ENCODE peak calls at places on chromosome 1, in four cellular contexts. F, D, M and J are unnamed samples.

GRCh38 chr1:208031932-208032320 is 121.0 kb upstream of the CD34 start:
- DNase-seq in F (no peak), D (no peak), M (no peak), J (no peak)

GRCh38 chr1:235410467-235410866 is 43.2 kb downstream of the TBCE start:
- DNase-seq in F (no peak), D (no peak), M (no peak), J (no peak)

GRCh38 chr1:231397882-231398671 is 24.0 kb downstream of the EGLN1 start:
- DNase-seq in F (no peak), D (no peak), M (no peak), J (no peak)

GRCh38 chr1:178689769-178690168 is 35.3 kb upstream of the RALGPS2 start:
- DNase-seq in F (no peak), D (no peak), M (no peak), J (peak; percentile 28)

GRCh38 chr1:228101994-228102790 is 933 bp downstream of the C1orf35 start:
- DNase-seq in F (no peak), D (peak; percentile 55), M (no peak), J (no peak)

GRCh38 chr1:202692959-202693555 is 17.2 kb downstream of the SYT2 start:
- DNase-seq in F (peak; percentile 39), D (peak; percentile 75), M (peak; percentile 67), J (peak; percentile 57)

GRCh38 chr1:112465122-112465521 is 43.6 kb upstream of the WNT2B start:
- DNase-seq in F (no peak), D (no peak), M (peak; percentile 56), J (peak; percentile 24)

GRCh38 chr1:8040586-8040985 is 14.5 kb upstream of the ERRFI1 start:
- DNase-seq in F (peak; percentile 97), D (peak; percentile 93), M (peak; percentile 100), J (peak; percentile 98)

GRCh38 chr1:80498673-80499072 is 1302.1 kb upstream of the ADGRL2 start:
- DNase-seq in F (no peak), D (no peak), M (no peak), J (no peak)

GRCh38 chr1:200894712-200895447 is at the start of gene INAVA:
- DNase-seq in F (no peak), D (no peak), M (no peak), J (no peak)

GRCh38 chr1:46991083-46991923 is 32.2 kb upstream of the CYP4X1 start:
- DNase-seq in F (no peak), D (peak; percentile 49), M (peak; percentile 0), J (no peak)

GRCh38 chr1:44389437-44389836 is 15.6 kb upstream of the RNF220 start:
- DNase-seq in F (no peak), D (no peak), M (no peak), J (no peak)

GRCh38 chr1:31755197-31755611 is 8.9 kb downstream of the ADGRB2 start:
- DNase-seq in F (no peak), D (no peak), M (no peak), J (no peak)

GRCh38 chr1:201719812-201720521 is 109.0 kb upstream of the IPO9 start:
- DNase-seq in F (peak; percentile 81), D (no peak), M (peak; percentile 96), J (peak; percentile 37)

GRCh38 chr1:233057836-233058235 is 107.4 kb downstream of the NTPCR start:
- DNase-seq in F (no peak), D (no peak), M (no peak), J (no peak)